ENCODE peak calls at places on chromosomes 12 and 14, in five cellular contexts. One of them, this sample, is unnamed.

GRCh38 chr14:70782361-70782760 is 27.0 kb downstream of the MAP3K9 start:
- DNase-seq in trophoblast cell: peak; percentile 52
- DNase-seq in H1: no peak
- DNase-seq in neuronal stem cell: no peak
- DNase-seq in H9: no peak
- DNase-seq in this sample: peak; percentile 35

GRCh38 chr14:81400852-81401251 is 728 bp upstream of the STON2 start:
- DNase-seq in H9: no peak
- DNase-seq in trophoblast cell: peak; percentile 100
- DNase-seq in neuronal stem cell: no peak
- DNase-seq in H1: no peak
- DNase-seq in this sample: peak; percentile 51

GRCh38 chr12:93136243-93137015 is 207.3 kb upstream of the EEA1 start:
- DNase-seq in neuronal stem cell: no peak
- DNase-seq in H1: no peak
- DNase-seq in H9: no peak
- DNase-seq in trophoblast cell: no peak
- DNase-seq in this sample: no peak

GRCh38 chr12:41724216-41724615 is 420.5 kb downstream of the GXYLT1 start:
- DNase-seq in neuronal stem cell: no peak
- DNase-seq in H1: no peak
- DNase-seq in trophoblast cell: no peak
- DNase-seq in H9: no peak
- DNase-seq in this sample: no peak

GRCh38 chr12:22360772-22361171 is 26.3 kb upstream of the ST8SIA1 start:
- DNase-seq in H1: no peak
- DNase-seq in neuronal stem cell: no peak
- DNase-seq in H9: no peak
- DNase-seq in trophoblast cell: no peak
- DNase-seq in this sample: no peak

GRCh38 chr12:16056910-16057309 is 145.8 kb downstream of the DERA start:
- DNase-seq in H9: no peak
- DNase-seq in trophoblast cell: no peak
- DNase-seq in H1: no peak
- DNase-seq in neuronal stem cell: no peak
- DNase-seq in this sample: no peak

GRCh38 chr14:65336191-65336591 is 76.3 kb upstream of the FUT8 start:
- DNase-seq in neuronal stem cell: no peak
- DNase-seq in H1: no peak
- DNase-seq in trophoblast cell: peak; percentile 59
- DNase-seq in H9: no peak
- DNase-seq in this sample: peak; percentile 73

GRCh38 chr14:45811155-45811554 is 558.2 kb upstream of the MIS18BP1 start:
- DNase-seq in trophoblast cell: no peak
- DNase-seq in H9: no peak
- DNase-seq in neuronal stem cell: no peak
- DNase-seq in H1: no peak
- DNase-seq in this sample: no peak

GRCh38 chr14:74616507-74616906 is 4.5 kb upstream of the LTBP2 start:
- DNase-seq in H9: no peak
- DNase-seq in H1: no peak
- DNase-seq in neuronal stem cell: no peak
- DNase-seq in trophoblast cell: peak; percentile 21
- DNase-seq in this sample: peak; percentile 91

GRCh38 chr12:131137009-131137835 is 183.5 kb downstream of the ADGRD1 start:
- DNase-seq in H1: no peak
- DNase-seq in trophoblast cell: no peak
- DNase-seq in neuronal stem cell: no peak
- DNase-seq in H9: peak; percentile 26
- DNase-seq in this sample: no peak

GRCh38 chr14:21102472-21103164 is 1.8 kb downstream of the TMEM253 start:
- DNase-seq in trophoblast cell: no peak
- DNase-seq in neuronal stem cell: no peak
- DNase-seq in H9: peak; percentile 62
- DNase-seq in H1: no peak
- DNase-seq in this sample: no peak

GRCh38 chr14:24996930-24997329 is 53.0 kb downstream of the STXBP6 start:
- DNase-seq in trophoblast cell: no peak
- DNase-seq in H9: no peak
- DNase-seq in neuronal stem cell: no peak
- DNase-seq in H1: no peak
- DNase-seq in this sample: no peak

GRCh38 chr14:92503756-92504491 is 9.7 kb upstream of the RIN3 start:
- DNase-seq in H9: no peak
- DNase-seq in neuronal stem cell: no peak
- DNase-seq in H1: no peak
- DNase-seq in trophoblast cell: peak; percentile 98
- DNase-seq in this sample: peak; percentile 70

GRCh38 chr14:74910556-74910955 is 12.5 kb downstream of the RPS6KL1 start:
- DNase-seq in trophoblast cell: peak; percentile 38
- DNase-seq in H1: no peak
- DNase-seq in neuronal stem cell: no peak
- DNase-seq in H9: no peak
- DNase-seq in this sample: no peak

GRCh38 chr14:100140452-100141132 is 18.9 kb downstream of the DEGS2 start:
- DNase-seq in H1: peak; percentile 58
- DNase-seq in trophoblast cell: no peak
- DNase-seq in H9: peak; percentile 87
- DNase-seq in neuronal stem cell: peak; percentile 38
- DNase-seq in this sample: peak; percentile 20

GRCh38 chr14:74912801-74913200 is 10.3 kb downstream of the RPS6KL1 start:
- DNase-seq in trophoblast cell: no peak
- DNase-seq in neuronal stem cell: no peak
- DNase-seq in H9: no peak
- DNase-seq in H1: no peak
- DNase-seq in this sample: no peak

GRCh38 chr14:98580131-98580678 is 691.8 kb downstream of the BCL11B start:
- DNase-seq in H9: no peak
- DNase-seq in neuronal stem cell: no peak
- DNase-seq in H1: no peak
- DNase-seq in trophoblast cell: peak; percentile 18
- DNase-seq in this sample: no peak

GRCh38 chr14:99793213-99794155 is at the start of gene EML1:
- DNase-seq in trophoblast cell: peak; percentile 83
- DNase-seq in H1: peak; percentile 41
- DNase-seq in neuronal stem cell: peak; percentile 85
- DNase-seq in H9: peak; percentile 81
- DNase-seq in this sample: peak; percentile 76

GRCh38 chr12:76083761-76084276 is 666 bp downstream of the NAP1L1 start:
- DNase-seq in H1: no peak
- DNase-seq in trophoblast cell: peak; percentile 77
- DNase-seq in neuronal stem cell: peak; percentile 85
- DNase-seq in H9: peak; percentile 85
- DNase-seq in this sample: peak; percentile 62

GRCh38 chr12:21562859-21563258 is 36.8 kb downstream of the SPX start:
- DNase-seq in H9: no peak
- DNase-seq in neuronal stem cell: no peak
- DNase-seq in H1: no peak
- DNase-seq in trophoblast cell: no peak
- DNase-seq in this sample: no peak

GRCh38 chr14:94165744-94166143 is 8.4 kb upstream of the PPP4R4 start:
- DNase-seq in neuronal stem cell: no peak
- DNase-seq in trophoblast cell: no peak
- DNase-seq in H9: peak; percentile 46
- DNase-seq in H1: no peak
- DNase-seq in this sample: no peak

GRCh38 chr12:71958056-71958455 is 19.4 kb downstream of the TPH2 start:
- DNase-seq in H9: no peak
- DNase-seq in trophoblast cell: peak; percentile 82
- DNase-seq in H1: no peak
- DNase-seq in neuronal stem cell: no peak
- DNase-seq in this sample: peak; percentile 65

DNA sequence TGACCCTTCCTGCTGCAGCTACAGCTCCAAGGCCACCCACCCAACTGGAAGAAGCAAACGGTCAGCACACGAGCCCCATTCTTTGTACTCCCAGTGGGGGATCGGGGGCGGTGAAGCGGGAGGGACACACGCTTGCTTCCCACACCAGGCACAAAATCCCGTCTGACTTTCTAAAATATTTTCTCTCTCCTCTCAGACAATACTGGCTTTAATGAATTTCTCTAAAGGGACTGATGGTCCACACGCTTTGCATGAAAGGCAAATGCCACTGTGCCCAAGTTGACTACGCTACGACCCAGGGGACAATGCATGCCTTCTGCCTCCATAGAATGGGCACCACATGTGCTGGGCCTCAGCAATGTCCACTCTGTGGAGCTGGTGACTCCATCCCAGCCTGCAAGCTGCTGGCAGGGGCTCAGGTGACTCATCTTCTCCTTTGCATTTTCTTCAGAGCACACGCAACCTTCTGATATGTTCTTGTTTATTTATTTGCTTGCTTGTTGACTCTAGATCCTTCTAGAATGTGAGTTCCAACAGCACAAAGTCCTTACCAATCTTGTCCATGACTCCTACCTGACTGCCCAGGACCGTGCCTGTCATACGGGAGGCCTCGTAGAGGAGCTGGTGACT is 15.6 kb downstream of the SYNE3 start:
- DNase-seq in trophoblast cell: peak; percentile 74
- DNase-seq in neuronal stem cell: no peak
- DNase-seq in H1: no peak
- DNase-seq in H9: no peak
- DNase-seq in this sample: peak; percentile 90
- H3K14ac ChIP-seq in trophoblast cell: no peak overlapping the region
- H3K14ac ChIP-seq in neuronal stem cell: no peak overlapping the region
- H3K14ac ChIP-seq in H1: no peak overlapping the region
- H3K14ac ChIP-seq in H9: peak overlapping the region; percentile 2
- H3K14ac ChIP-seq in this sample: peak overlapping the region; percentile 39

DNA sequence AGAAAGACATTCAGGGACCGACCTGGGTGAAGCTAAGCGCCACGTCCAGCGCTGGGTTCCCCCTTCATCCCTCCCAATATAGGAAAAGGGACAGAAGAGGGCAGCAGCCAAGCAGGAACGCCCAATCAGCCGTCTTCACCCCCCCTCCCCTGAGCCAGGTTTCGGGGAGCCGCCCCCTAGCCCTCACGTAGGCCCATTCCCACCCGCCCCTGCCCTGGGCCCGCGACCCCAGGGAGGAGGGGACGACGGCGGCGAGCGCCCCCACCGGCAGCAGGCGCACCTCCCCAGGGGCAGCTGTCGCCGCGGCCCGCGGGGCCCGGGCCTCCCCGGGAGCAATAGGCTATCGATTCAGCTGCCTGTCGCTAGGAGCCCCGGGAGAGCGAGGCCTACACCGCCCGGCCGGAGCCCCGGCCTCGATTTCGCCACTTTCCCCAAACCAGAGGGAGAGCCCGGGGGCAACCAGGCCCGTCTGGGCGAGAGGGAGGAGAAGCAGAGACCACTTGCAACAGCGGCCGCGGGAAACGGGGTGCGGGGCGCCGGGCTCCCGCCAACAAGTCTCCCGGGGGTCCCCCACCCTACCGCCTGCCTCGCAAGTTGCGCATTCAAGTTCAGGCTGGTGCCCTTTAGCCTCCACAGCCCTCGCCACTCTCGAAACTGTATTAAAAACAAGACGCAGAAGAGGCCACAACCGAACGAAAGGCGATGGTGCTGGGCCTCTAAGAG is 1.3 kb downstream of the DCAF5 start:
- DNase-seq in trophoblast cell: peak; percentile 65
- DNase-seq in H1: peak; percentile 78
- DNase-seq in H9: peak; percentile 92
- DNase-seq in neuronal stem cell: peak; percentile 88
- DNase-seq in this sample: peak; percentile 67
- H3K14ac ChIP-seq in trophoblast cell: peak overlapping the region; percentile 85
- H3K14ac ChIP-seq in H1: no peak overlapping the region
- H3K14ac ChIP-seq in H9: peak overlapping the region; percentile 55
- H3K14ac ChIP-seq in neuronal stem cell: peak overlapping the region; percentile 14
- H3K14ac ChIP-seq in this sample: peak overlapping the region; percentile 95

DNA sequence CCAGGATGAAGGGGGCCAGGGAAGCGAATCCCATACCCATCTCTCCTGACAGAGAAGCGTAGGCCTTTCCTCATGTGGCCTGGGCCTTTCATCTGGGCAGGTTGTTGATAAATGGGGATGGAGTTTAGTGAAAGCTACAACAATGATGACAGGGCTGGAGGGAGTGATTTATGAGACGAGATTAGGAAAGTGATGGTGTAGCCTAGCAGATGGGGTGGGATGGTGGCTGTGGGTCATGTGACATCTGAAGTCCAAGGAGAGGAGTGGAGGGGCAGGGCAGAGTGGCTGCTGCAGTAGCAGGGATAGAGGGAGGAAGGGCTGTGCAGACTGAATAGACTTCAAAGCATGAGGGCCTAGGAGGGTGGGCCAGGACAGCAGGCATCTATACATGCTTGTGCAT is 85.5 kb downstream of the ADCK1 start:
- DNase-seq in H9: no peak
- DNase-seq in H1: no peak
- DNase-seq in trophoblast cell: no peak
- DNase-seq in neuronal stem cell: no peak
- DNase-seq in this sample: no peak
- H3K14ac ChIP-seq in H9: no peak overlapping the region
- H3K14ac ChIP-seq in H1: no peak overlapping the region
- H3K14ac ChIP-seq in trophoblast cell: no peak overlapping the region
- H3K14ac ChIP-seq in neuronal stem cell: no peak overlapping the region
- H3K14ac ChIP-seq in this sample: no peak overlapping the region

DNA sequence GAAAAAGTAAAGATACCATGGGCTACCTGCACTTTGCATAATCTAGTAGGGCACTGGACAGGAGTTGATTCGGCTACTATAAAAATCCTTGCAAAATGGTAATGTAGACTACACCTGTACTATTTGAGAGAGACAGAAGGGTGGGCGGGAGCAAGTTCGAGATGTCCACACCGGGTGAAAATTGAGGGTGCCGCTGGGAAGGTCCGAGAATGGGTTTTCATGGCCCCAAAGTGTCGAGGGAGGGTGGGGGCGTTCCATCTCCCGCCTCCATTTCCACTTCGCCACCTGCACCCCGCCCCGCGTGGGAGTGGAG is 648 bp downstream of the SNX6 start:
- DNase-seq in trophoblast cell: no peak
- DNase-seq in H1: no peak
- DNase-seq in neuronal stem cell: no peak
- DNase-seq in H9: no peak
- DNase-seq in this sample: no peak
- H3K14ac ChIP-seq in trophoblast cell: peak overlapping the region; percentile 95
- H3K14ac ChIP-seq in H1: no peak overlapping the region
- H3K14ac ChIP-seq in neuronal stem cell: peak overlapping the region; percentile 97
- H3K14ac ChIP-seq in H9: peak overlapping the region; percentile 76
- H3K14ac ChIP-seq in this sample: peak overlapping the region; percentile 79

DNA sequence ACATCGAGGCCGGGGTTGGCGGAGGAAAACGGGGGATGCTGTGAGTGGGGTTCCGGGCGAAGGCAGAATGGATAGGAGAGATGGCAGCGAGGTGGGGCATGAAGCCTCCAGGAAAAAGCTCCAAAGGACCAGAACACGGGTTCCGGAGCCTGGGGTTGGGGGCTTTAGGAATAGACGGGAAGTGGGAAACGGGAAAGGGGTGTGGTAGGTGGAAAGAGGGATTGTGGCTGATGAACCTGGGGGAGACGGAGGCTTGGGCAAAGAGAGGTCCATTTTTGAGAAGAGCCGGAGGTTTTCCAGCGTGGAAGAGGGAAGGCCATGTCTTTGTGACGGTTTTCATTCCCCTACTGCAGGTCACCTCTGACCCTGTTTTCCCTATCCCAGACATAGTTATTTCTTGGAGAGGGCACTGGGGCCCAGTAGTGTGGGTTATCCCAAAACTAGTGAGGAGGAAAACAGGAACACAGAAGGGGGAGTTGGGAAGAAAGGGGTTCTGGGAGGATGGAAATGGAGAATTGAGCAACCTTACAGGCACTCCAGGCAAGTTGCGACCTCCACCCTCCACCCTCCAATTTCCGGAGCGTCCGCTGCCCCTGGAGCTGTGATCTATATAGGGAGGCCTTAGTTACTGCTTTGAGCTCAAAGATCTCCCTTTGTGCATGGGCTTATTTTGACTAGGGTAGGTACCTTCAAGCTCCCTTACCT is 1.1 kb downstream of the ATN1 start:
- DNase-seq in neuronal stem cell: no peak
- DNase-seq in trophoblast cell: no peak
- DNase-seq in H9: no peak
- DNase-seq in H1: no peak
- DNase-seq in this sample: no peak
- H3K14ac ChIP-seq in neuronal stem cell: no peak overlapping the region
- H3K14ac ChIP-seq in trophoblast cell: peak overlapping the region; percentile 56
- H3K14ac ChIP-seq in H9: peak overlapping the region; percentile 11
- H3K14ac ChIP-seq in H1: no peak overlapping the region
- H3K14ac ChIP-seq in this sample: peak overlapping the region; percentile 91